ENCODE peak calls at places on chromosomes 3 and 15, in seven cellular contexts. M, N, O, A, V, B and W are unnamed samples.

GRCh38 chr3:168342946-168343856 is 247.5 kb upstream of the GOLIM4 start:
- DNase-seq in M (no peak), N (no peak), O (no peak), A (no peak), V (no peak), B (no peak), W (peak; percentile 21)

GRCh38 chr3:132535575-132536441 is 61.3 kb upstream of the ACKR4 start:
- DNase-seq in M (peak; percentile 53), N (peak; percentile 47), O (peak; percentile 57), A (peak; percentile 81), V (peak; percentile 90), B (peak; percentile 82), W (peak; percentile 68)

GRCh38 chr15:59168536-59168935 is 38.1 kb upstream of the LDHAL6B start:
- DNase-seq in M (no peak), N (no peak), O (no peak), A (peak; percentile 77), V (peak; percentile 42), B (no peak), W (peak; percentile 55)

GRCh38 chr3:46660543-46661523 is 32.6 kb downstream of the ALS2CL start:
- DNase-seq in M (no peak), N (peak; percentile 8), O (no peak), A (peak; percentile 50), V (no peak), B (no peak), W (peak; percentile 89)

GRCh38 chr15:82647835-82648256 is 683 bp upstream of the CPEB1 start:
- DNase-seq in M (no peak), N (no peak), O (no peak), A (no peak), V (no peak), B (no peak), W (no peak)

GRCh38 chr15:95840004-95840403 is 490.5 kb upstream of the NR2F2 start:
- DNase-seq in M (no peak), N (no peak), O (peak; percentile 67), A (peak; percentile 68), V (peak; percentile 65), B (peak; percentile 77), W (no peak)

GRCh38 chr3:147890114-147890513 is 480.9 kb downstream of the ZIC1 start:
- DNase-seq in M (no peak), N (no peak), O (no peak), A (no peak), V (no peak), B (no peak), W (no peak)

GRCh38 chr15:32743411-32744145 is 25.8 kb downstream of the GREM1 start:
- DNase-seq in M (no peak), N (peak; percentile 3), O (no peak), A (peak; percentile 70), V (no peak), B (no peak), W (peak; percentile 31)

GRCh38 chr15:42605281-42605744 is 29.9 kb downstream of the STARD9 start:
- DNase-seq in M (no peak), N (no peak), O (no peak), A (no peak), V (peak; percentile 65), B (no peak), W (no peak)

GRCh38 chr3:45807133-45807532 is 10.8 kb upstream of the SLC6A20 start:
- DNase-seq in M (no peak), N (peak; percentile 20), O (no peak), A (no peak), V (no peak), B (no peak), W (no peak)

GRCh38 chr15:52976050-52976449 is 185.9 kb upstream of the ONECUT1 start:
- DNase-seq in M (no peak), N (no peak), O (no peak), A (no peak), V (no peak), B (no peak), W (no peak)

GRCh38 chr3:119604878-119605277 is 7.2 kb downstream of the PLA1A start:
- DNase-seq in M (no peak), N (no peak), O (no peak), A (peak; percentile 35), V (peak; percentile 34), B (no peak), W (peak; percentile 42)

GRCh38 chr3:140830391-140830790 is 111.2 kb upstream of the SLC25A36 start:
- DNase-seq in M (no peak), N (no peak), O (no peak), A (no peak), V (no peak), B (no peak), W (no peak)

GRCh38 chr3:163773136-163773535 is 1305.2 kb downstream of the SI start:
- DNase-seq in M (no peak), N (no peak), O (no peak), A (no peak), V (no peak), B (no peak), W (peak; percentile 51)

GRCh38 chr3:123027292-123028232 is at the start of gene SEMA5B:
- DNase-seq in M (peak; percentile 75), N (peak; percentile 62), O (peak; percentile 55), A (peak; percentile 24), V (no peak), B (no peak), W (no peak)

GRCh38 chr3:3589715-3590130 is 209.5 kb upstream of the LRRN1 start:
- DNase-seq in M (no peak), N (no peak), O (no peak), A (no peak), V (no peak), B (no peak), W (no peak)

GRCh38 chr3:145776782-145777408 is 384.1 kb downstream of the PLOD2 start:
- DNase-seq in M (peak; percentile 61), N (no peak), O (peak; percentile 10), A (peak; percentile 49), V (peak; percentile 71), B (peak; percentile 70), W (peak; percentile 69)

GRCh38 chr15:59011262-59011947 is 23.9 kb downstream of the RNF111 start:
- DNase-seq in M (no peak), N (no peak), O (no peak), A (no peak), V (no peak), B (no peak), W (no peak)

GRCh38 chr15:92611995-92612745 is 43.4 kb downstream of the FAM174B start:
- DNase-seq in M (no peak), N (peak; percentile 14), O (no peak), A (no peak), V (peak; percentile 9), B (no peak), W (no peak)

GRCh38 chr3:145134738-145135137 is 1026.2 kb downstream of the PLOD2 start:
- DNase-seq in M (no peak), N (no peak), O (no peak), A (no peak), V (no peak), B (no peak), W (no peak)

GRCh38 chr3:71109241-71109976 is 474.1 kb downstream of the FOXP1 start:
- DNase-seq in M (no peak), N (no peak), O (no peak), A (peak; percentile 86), V (peak; percentile 42), B (no peak), W (peak; percentile 89)

GRCh38 chr3:156750191-156750873 is 75.8 kb upstream of the LEKR1 start:
- DNase-seq in M (no peak), N (peak; percentile 31), O (no peak), A (peak; percentile 57), V (peak; percentile 68), B (no peak), W (peak; percentile 57)

GRCh38 chr15:55802600-55803376 is 59.8 kb upstream of the PRTG start:
- DNase-seq in M (no peak), N (no peak), O (no peak), A (no peak), V (no peak), B (no peak), W (no peak)

GRCh38 chr3:139283301-139283700 is 60.5 kb upstream of the MRPS22 start:
- DNase-seq in M (no peak), N (no peak), O (no peak), A (no peak), V (no peak), B (no peak), W (no peak)

GRCh38 chr3:12797892-12798558 is 1.5 kb downstream of the CAND2 start:
- DNase-seq in M (no peak), N (no peak), O (no peak), A (no peak), V (no peak), B (no peak), W (no peak)

GRCh38 chr15:43187544-43188155 is 2.4 kb downstream of the CCNDBP1 start:
- DNase-seq in M (no peak), N (peak; percentile 40), O (peak; percentile 58), A (peak; percentile 54), V (peak; percentile 72), B (no peak), W (peak; percentile 77)

GRCh38 chr3:158737987-158738615 is 5.8 kb upstream of the RARRES1 start:
- DNase-seq in M (no peak), N (no peak), O (peak; percentile 66), A (no peak), V (no peak), B (no peak), W (no peak)

GRCh38 chr15:67185621-67186225 is 68.7 kb downstream of the AAGAB start:
- DNase-seq in M (no peak), N (no peak), O (no peak), A (no peak), V (peak; percentile 76), B (no peak), W (no peak)

GRCh38 chr3:63684081-63684480 is 31.6 kb downstream of the SNTN start:
- DNase-seq in M (no peak), N (no peak), O (no peak), A (no peak), V (no peak), B (no peak), W (no peak)

GRCh38 chr3:45311953-45312795 is 76.2 kb upstream of the LARS2 start:
- DNase-seq in M (no peak), N (no peak), O (no peak), A (no peak), V (no peak), B (no peak), W (peak; percentile 55)

GRCh38 chr15:41336549-41336948 is 3.9 kb downstream of the NUSAP1 start:
- DNase-seq in M (no peak), N (no peak), O (no peak), A (no peak), V (no peak), B (no peak), W (no peak)

GRCh38 chr3:62525276-62525675 is 151.9 kb upstream of the FEZF2 start:
- DNase-seq in M (no peak), N (no peak), O (no peak), A (no peak), V (peak; percentile 26), B (no peak), W (peak; percentile 90)

GRCh38 chr3:185726254-185726967 is 98.4 kb downstream of the IGF2BP2 start:
- DNase-seq in M (no peak), N (no peak), O (no peak), A (no peak), V (no peak), B (no peak), W (no peak)

GRCh38 chr15:40058476-40059140 is 19.6 kb upstream of the SRP14 start:
- DNase-seq in M (no peak), N (no peak), O (no peak), A (peak; percentile 51), V (peak; percentile 75), B (no peak), W (peak; percentile 52)

GRCh38 chr3:66485291-66485968 is 15.4 kb downstream of the LRIG1 start:
- DNase-seq in M (no peak), N (no peak), O (peak; percentile 52), A (peak; percentile 55), V (peak; percentile 74), B (no peak), W (peak; percentile 51)